ENCODE peak calls at places on chromosome 12, in ten cellular contexts. One of them, this sample, is unnamed. For H3K4me1, the result is how much of the 10 kb centered on the place peaks cover.

GRCh38 chr12:14261096-14261495 is 104.4 kb upstream of the ATF7IP start:
- DNase-seq in astrocyte: no peak
- DNase-seq in sigmoid colon: no peak
- DNase-seq in cardiac muscle cell: no peak
- DNase-seq in heart right ventricle: peak
- DNase-seq in breast epithelium: no peak
- DNase-seq in endothelial cell of umbilical vein: no peak
- DNase-seq in Peyer's patch: no peak
- DNase-seq in A673: no peak
- DNase-seq in IMR-90: no peak
- DNase-seq in this sample: peak

GRCh38 chr12:115823635-115824034 is 453.9 kb downstream of the MED13L start:
- DNase-seq in astrocyte: no peak
- DNase-seq in sigmoid colon: no peak
- DNase-seq in cardiac muscle cell: no peak
- DNase-seq in heart right ventricle: no peak
- DNase-seq in breast epithelium: no peak
- DNase-seq in endothelial cell of umbilical vein: no peak
- DNase-seq in Peyer's patch: no peak
- DNase-seq in A673: no peak
- DNase-seq in IMR-90: no peak
- DNase-seq in this sample: no peak

GRCh38 chr12:46577063-46577776 is 204.6 kb upstream of the SLC38A2 start:
- DNase-seq in astrocyte: no peak
- DNase-seq in sigmoid colon: no peak
- DNase-seq in cardiac muscle cell: no peak
- DNase-seq in heart right ventricle: no peak
- DNase-seq in breast epithelium: no peak
- DNase-seq in endothelial cell of umbilical vein: no peak
- DNase-seq in Peyer's patch: no peak
- DNase-seq in A673: no peak
- DNase-seq in IMR-90: no peak
- DNase-seq in this sample: no peak

GRCh38 chr12:22264380-22264779 is 70.1 kb downstream of the ST8SIA1 start:
- DNase-seq in astrocyte: no peak
- DNase-seq in sigmoid colon: no peak
- DNase-seq in cardiac muscle cell: no peak
- DNase-seq in heart right ventricle: no peak
- DNase-seq in breast epithelium: no peak
- DNase-seq in endothelial cell of umbilical vein: no peak
- DNase-seq in Peyer's patch: no peak
- DNase-seq in A673: no peak
- DNase-seq in IMR-90: no peak
- DNase-seq in this sample: no peak

GRCh38 chr12:124517260-124518050 is 50.0 kb downstream of the NCOR2 start:
- DNase-seq in astrocyte: no peak
- DNase-seq in sigmoid colon: peak
- DNase-seq in cardiac muscle cell: peak
- DNase-seq in heart right ventricle: peak
- DNase-seq in breast epithelium: peak
- DNase-seq in endothelial cell of umbilical vein: peak
- DNase-seq in Peyer's patch: no peak
- DNase-seq in A673: peak
- DNase-seq in IMR-90: peak
- DNase-seq in this sample: peak

GRCh38 chr12:51926718-51927117 is 19.4 kb downstream of the ACVRL1 start:
- DNase-seq in astrocyte: no peak
- DNase-seq in sigmoid colon: no peak
- DNase-seq in cardiac muscle cell: peak
- DNase-seq in heart right ventricle: no peak
- DNase-seq in breast epithelium: no peak
- DNase-seq in endothelial cell of umbilical vein: peak
- DNase-seq in Peyer's patch: peak
- DNase-seq in A673: peak
- DNase-seq in IMR-90: peak
- DNase-seq in this sample: peak

GRCh38 chr12:109590566-109590965 is 17.0 kb downstream of the MVK start:
- DNase-seq in astrocyte: no peak
- DNase-seq in sigmoid colon: no peak
- DNase-seq in cardiac muscle cell: no peak
- DNase-seq in heart right ventricle: no peak
- DNase-seq in breast epithelium: no peak
- DNase-seq in endothelial cell of umbilical vein: no peak
- DNase-seq in Peyer's patch: no peak
- DNase-seq in A673: no peak
- DNase-seq in IMR-90: no peak
- DNase-seq in this sample: no peak

GRCh38 chr12:93918900-93919299 is 229.5 kb upstream of the PLXNC1 start:
- DNase-seq in astrocyte: no peak
- DNase-seq in sigmoid colon: no peak
- DNase-seq in cardiac muscle cell: no peak
- DNase-seq in heart right ventricle: no peak
- DNase-seq in breast epithelium: no peak
- DNase-seq in endothelial cell of umbilical vein: no peak
- DNase-seq in Peyer's patch: no peak
- DNase-seq in A673: no peak
- DNase-seq in IMR-90: no peak
- DNase-seq in this sample: no peak

GRCh38 chr12:98998697-98999299 is 353.7 kb downstream of the APAF1 start:
- DNase-seq in astrocyte: peak
- DNase-seq in sigmoid colon: no peak
- DNase-seq in cardiac muscle cell: peak
- DNase-seq in heart right ventricle: no peak
- DNase-seq in breast epithelium: no peak
- DNase-seq in endothelial cell of umbilical vein: peak
- DNase-seq in Peyer's patch: no peak
- DNase-seq in A673: peak
- DNase-seq in IMR-90: peak
- DNase-seq in this sample: no peak

GRCh38 chr12:18483723-18484325 is 222.5 kb downstream of the PIK3C2G start:
- DNase-seq in astrocyte: no peak
- DNase-seq in sigmoid colon: no peak
- DNase-seq in cardiac muscle cell: no peak
- DNase-seq in heart right ventricle: no peak
- DNase-seq in breast epithelium: no peak
- DNase-seq in endothelial cell of umbilical vein: no peak
- DNase-seq in Peyer's patch: no peak
- DNase-seq in A673: no peak
- DNase-seq in IMR-90: no peak
- DNase-seq in this sample: no peak

GRCh38 chr12:104720346-104721064 is 237.6 kb downstream of the SLC41A2 start:
- DNase-seq in astrocyte: peak
- DNase-seq in sigmoid colon: no peak
- DNase-seq in cardiac muscle cell: peak
- DNase-seq in heart right ventricle: no peak
- DNase-seq in breast epithelium: no peak
- DNase-seq in endothelial cell of umbilical vein: peak
- DNase-seq in Peyer's patch: peak
- DNase-seq in A673: no peak
- DNase-seq in IMR-90: peak
- DNase-seq in this sample: peak

GRCh38 chr12:128613821-128614220 is 209.9 kb downstream of the SLC15A4 start:
- DNase-seq in astrocyte: no peak
- DNase-seq in sigmoid colon: no peak
- DNase-seq in cardiac muscle cell: no peak
- DNase-seq in heart right ventricle: no peak
- DNase-seq in breast epithelium: no peak
- DNase-seq in endothelial cell of umbilical vein: no peak
- DNase-seq in Peyer's patch: no peak
- DNase-seq in A673: no peak
- DNase-seq in IMR-90: no peak
- DNase-seq in this sample: no peak

GRCh38 chr12:75482636-75483035 is 2.1 kb downstream of the GLIPR1 start:
- DNase-seq in astrocyte: no peak
- DNase-seq in sigmoid colon: no peak
- DNase-seq in cardiac muscle cell: peak
- DNase-seq in heart right ventricle: no peak
- DNase-seq in breast epithelium: no peak
- DNase-seq in endothelial cell of umbilical vein: no peak
- DNase-seq in Peyer's patch: peak
- DNase-seq in A673: peak
- DNase-seq in IMR-90: no peak
- DNase-seq in this sample: no peak
- H3K4me1 ChIP-seq in astrocyte: under half
- H3K4me1 ChIP-seq in sigmoid colon: under half
- H3K4me1 ChIP-seq in cardiac muscle cell: under half
- H3K4me1 ChIP-seq in heart right ventricle: under half
- H3K4me1 ChIP-seq in breast epithelium: under half
- H3K4me1 ChIP-seq in endothelial cell of umbilical vein: under half
- H3K4me1 ChIP-seq in Peyer's patch: under half
- H3K4me1 ChIP-seq in A673: under half
- H3K4me1 ChIP-seq in IMR-90: under half
- H3K4me1 ChIP-seq in this sample: under half

GRCh38 chr12:9634177-9634803 is 26.6 kb upstream of the KLRB1 start:
- DNase-seq in astrocyte: no peak
- DNase-seq in sigmoid colon: no peak
- DNase-seq in cardiac muscle cell: peak
- DNase-seq in heart right ventricle: peak
- DNase-seq in breast epithelium: peak
- DNase-seq in endothelial cell of umbilical vein: peak
- DNase-seq in Peyer's patch: peak
- DNase-seq in A673: peak
- DNase-seq in IMR-90: peak
- DNase-seq in this sample: peak
- TF ChIP-seq CTCF in astrocyte: peak
- TF ChIP-seq CTCF in sigmoid colon: no peak
- TF ChIP-seq CTCF in cardiac muscle cell: peak
- TF ChIP-seq CTCF in heart right ventricle: peak
- TF ChIP-seq CTCF in breast epithelium: peak
- TF ChIP-seq CTCF in endothelial cell of umbilical vein: peak
- TF ChIP-seq CTCF in Peyer's patch: peak
- TF ChIP-seq CTCF in A673: peak
- TF ChIP-seq CTCF in IMR-90: peak
- TF ChIP-seq CTCF in this sample: peak

GRCh38 chr12:6237830-6238229 is 37.6 kb downstream of the CD9 start:
- DNase-seq in astrocyte: no peak
- DNase-seq in sigmoid colon: no peak
- DNase-seq in cardiac muscle cell: no peak
- DNase-seq in heart right ventricle: no peak
- DNase-seq in breast epithelium: no peak
- DNase-seq in endothelial cell of umbilical vein: no peak
- DNase-seq in Peyer's patch: no peak
- DNase-seq in A673: no peak
- DNase-seq in IMR-90: no peak
- DNase-seq in this sample: no peak

GRCh38 chr12:6235499-6235898 is 35.3 kb downstream of the CD9 start:
- DNase-seq in astrocyte: no peak
- DNase-seq in sigmoid colon: peak
- DNase-seq in cardiac muscle cell: no peak
- DNase-seq in heart right ventricle: no peak
- DNase-seq in breast epithelium: peak
- DNase-seq in endothelial cell of umbilical vein: peak
- DNase-seq in Peyer's patch: no peak
- DNase-seq in A673: no peak
- DNase-seq in IMR-90: no peak
- DNase-seq in this sample: peak

GRCh38 chr12:6234906-6235305 is 34.7 kb downstream of the CD9 start:
- DNase-seq in astrocyte: no peak
- DNase-seq in sigmoid colon: no peak
- DNase-seq in cardiac muscle cell: no peak
- DNase-seq in heart right ventricle: no peak
- DNase-seq in breast epithelium: no peak
- DNase-seq in endothelial cell of umbilical vein: no peak
- DNase-seq in Peyer's patch: no peak
- DNase-seq in A673: no peak
- DNase-seq in IMR-90: no peak
- DNase-seq in this sample: peak

GRCh38 chr12:6235906-6236640 is 35.9 kb downstream of the CD9 start:
- DNase-seq in astrocyte: no peak
- DNase-seq in sigmoid colon: peak
- DNase-seq in cardiac muscle cell: no peak
- DNase-seq in heart right ventricle: no peak
- DNase-seq in breast epithelium: no peak
- DNase-seq in endothelial cell of umbilical vein: no peak
- DNase-seq in Peyer's patch: no peak
- DNase-seq in A673: no peak
- DNase-seq in IMR-90: no peak
- DNase-seq in this sample: peak

GRCh38 chr12:6236641-6236940 is 36.4 kb downstream of the CD9 start:
- DNase-seq in astrocyte: no peak
- DNase-seq in sigmoid colon: peak
- DNase-seq in cardiac muscle cell: no peak
- DNase-seq in heart right ventricle: no peak
- DNase-seq in breast epithelium: no peak
- DNase-seq in endothelial cell of umbilical vein: no peak
- DNase-seq in Peyer's patch: no peak
- DNase-seq in A673: no peak
- DNase-seq in IMR-90: no peak
- DNase-seq in this sample: no peak
- H3K27ac ChIP-seq in astrocyte: no peak
- H3K27ac ChIP-seq in sigmoid colon: peak
- H3K27ac ChIP-seq in cardiac muscle cell: no peak
- H3K27ac ChIP-seq in heart right ventricle: no peak
- H3K27ac ChIP-seq in breast epithelium: peak
- H3K27ac ChIP-seq in endothelial cell of umbilical vein: no peak
- H3K27ac ChIP-seq in Peyer's patch: no peak
- H3K27ac ChIP-seq in A673: no peak
- H3K27ac ChIP-seq in IMR-90: no peak
- H3K27ac ChIP-seq in this sample: no peak

GRCh38 chr12:6074979-6075585 is 49.4 kb downstream of the VWF start:
- DNase-seq in astrocyte: no peak
- DNase-seq in sigmoid colon: no peak
- DNase-seq in cardiac muscle cell: peak
- DNase-seq in heart right ventricle: peak
- DNase-seq in breast epithelium: no peak
- DNase-seq in endothelial cell of umbilical vein: peak
- DNase-seq in Peyer's patch: peak
- DNase-seq in A673: no peak
- DNase-seq in IMR-90: no peak
- DNase-seq in this sample: peak
- H3K4me1 ChIP-seq in astrocyte: under half
- H3K4me1 ChIP-seq in sigmoid colon: under half
- H3K4me1 ChIP-seq in cardiac muscle cell: under half
- H3K4me1 ChIP-seq in heart right ventricle: half or more
- H3K4me1 ChIP-seq in breast epithelium: under half
- H3K4me1 ChIP-seq in endothelial cell of umbilical vein: half or more
- H3K4me1 ChIP-seq in Peyer's patch: under half
- H3K4me1 ChIP-seq in A673: under half
- H3K4me1 ChIP-seq in IMR-90: under half
- H3K4me1 ChIP-seq in this sample: under half